ENCODE peak calls at places on chromosomes 16 and 17, in six cellular contexts. One of them, this sample, is unnamed. For H3K9me2, the result is how much of the 10 kb centered on the place peaks cover.

GRCh38 chr17:81991684-81992513 is 14.5 kb downstream of the ASPSCR1 start:
- DNase-seq in SK-N-SH: peak
- DNase-seq in hepatocyte: peak
- DNase-seq in HCT116: no peak
- DNase-seq in PC-9: no peak
- DNase-seq in GM23338: no peak
- DNase-seq in this sample: no peak

GRCh38 chr16:66483689-66484452 is 56.8 kb downstream of the BEAN1 start:
- DNase-seq in hepatocyte: peak
- DNase-seq in GM23338: peak
- DNase-seq in SK-N-SH: peak
- DNase-seq in HCT116: peak
- DNase-seq in PC-9: peak
- DNase-seq in this sample: peak

GRCh38 chr16:55513616-55514015 is 4.7 kb downstream of the LPCAT2 start:
- DNase-seq in HCT116: no peak
- DNase-seq in PC-9: no peak
- DNase-seq in GM23338: peak
- DNase-seq in hepatocyte: no peak
- DNase-seq in SK-N-SH: no peak
- DNase-seq in this sample: no peak

GRCh38 chr16:28288117-28288516 is 4.2 kb upstream of the SBK1 start:
- DNase-seq in HCT116: no peak
- DNase-seq in GM23338: no peak
- DNase-seq in SK-N-SH: no peak
- DNase-seq in hepatocyte: no peak
- DNase-seq in PC-9: no peak
- DNase-seq in this sample: no peak

GRCh38 chr17:20266806-20267458 is 200.4 kb downstream of the LGALS9B start:
- DNase-seq in HCT116: no peak
- DNase-seq in SK-N-SH: no peak
- DNase-seq in PC-9: no peak
- DNase-seq in GM23338: no peak
- DNase-seq in hepatocyte: peak
- DNase-seq in this sample: no peak

GRCh38 chr17:41186872-41187271 is 2.2 kb upstream of the KRTAP4-1 start:
- DNase-seq in HCT116: no peak
- DNase-seq in GM23338: no peak
- DNase-seq in SK-N-SH: no peak
- DNase-seq in hepatocyte: no peak
- DNase-seq in PC-9: no peak
- DNase-seq in this sample: no peak

GRCh38 chr16:28280881-28281836 is 11.2 kb upstream of the SBK1 start:
- DNase-seq in GM23338: peak
- DNase-seq in SK-N-SH: no peak
- DNase-seq in PC-9: peak
- DNase-seq in hepatocyte: no peak
- DNase-seq in HCT116: no peak
- DNase-seq in this sample: peak

GRCh38 chr16:73890524-73891500 is 405.8 kb upstream of the PSMD7 start:
- DNase-seq in HCT116: no peak
- DNase-seq in SK-N-SH: no peak
- DNase-seq in PC-9: no peak
- DNase-seq in GM23338: peak
- DNase-seq in hepatocyte: peak
- DNase-seq in this sample: no peak

GRCh38 chr16:84085774-84086173 is 31.0 kb downstream of the MBTPS1 start:
- DNase-seq in HCT116: no peak
- DNase-seq in SK-N-SH: no peak
- DNase-seq in PC-9: no peak
- DNase-seq in GM23338: no peak
- DNase-seq in hepatocyte: no peak
- DNase-seq in this sample: peak

GRCh38 chr16:11296706-11297491 is 15.8 kb upstream of the PRM1 start:
- DNase-seq in GM23338: no peak
- DNase-seq in SK-N-SH: no peak
- DNase-seq in hepatocyte: peak
- DNase-seq in PC-9: no peak
- DNase-seq in HCT116: no peak
- DNase-seq in this sample: peak

GRCh38 chr17:42562845-42563509 is 1.0 kb downstream of the COASY start:
- DNase-seq in HCT116: no peak
- DNase-seq in SK-N-SH: no peak
- DNase-seq in PC-9: no peak
- DNase-seq in hepatocyte: no peak
- DNase-seq in GM23338: no peak
- DNase-seq in this sample: peak

GRCh38 chr17:17051791-17052461 is 9.7 kb downstream of the MPRIP start:
- DNase-seq in SK-N-SH: no peak
- DNase-seq in GM23338: no peak
- DNase-seq in hepatocyte: peak
- DNase-seq in HCT116: no peak
- DNase-seq in PC-9: peak
- DNase-seq in this sample: no peak
- H3K9me2 ChIP-seq in SK-N-SH: under half
- H3K9me2 ChIP-seq in GM23338: under half
- H3K9me2 ChIP-seq in hepatocyte: under half
- H3K9me2 ChIP-seq in HCT116: under half
- H3K9me2 ChIP-seq in PC-9: under half
- H3K9me2 ChIP-seq in this sample: under half

GRCh38 chr17:16197276-16197675 is 18.1 kb downstream of the NCOR1 start:
- DNase-seq in HCT116: no peak
- DNase-seq in GM23338: no peak
- DNase-seq in hepatocyte: no peak
- DNase-seq in SK-N-SH: no peak
- DNase-seq in PC-9: no peak
- DNase-seq in this sample: no peak

GRCh38 chr17:16199093-16199492 is 16.2 kb downstream of the NCOR1 start:
- DNase-seq in hepatocyte: no peak
- DNase-seq in HCT116: no peak
- DNase-seq in PC-9: no peak
- DNase-seq in SK-N-SH: no peak
- DNase-seq in GM23338: peak
- DNase-seq in this sample: peak
- H3K4me3 ChIP-seq in hepatocyte: no peak
- H3K4me3 ChIP-seq in HCT116: no peak
- H3K4me3 ChIP-seq in PC-9: no peak
- H3K4me3 ChIP-seq in SK-N-SH: no peak
- H3K4me3 ChIP-seq in GM23338: peak
- H3K4me3 ChIP-seq in this sample: peak

DNA sequence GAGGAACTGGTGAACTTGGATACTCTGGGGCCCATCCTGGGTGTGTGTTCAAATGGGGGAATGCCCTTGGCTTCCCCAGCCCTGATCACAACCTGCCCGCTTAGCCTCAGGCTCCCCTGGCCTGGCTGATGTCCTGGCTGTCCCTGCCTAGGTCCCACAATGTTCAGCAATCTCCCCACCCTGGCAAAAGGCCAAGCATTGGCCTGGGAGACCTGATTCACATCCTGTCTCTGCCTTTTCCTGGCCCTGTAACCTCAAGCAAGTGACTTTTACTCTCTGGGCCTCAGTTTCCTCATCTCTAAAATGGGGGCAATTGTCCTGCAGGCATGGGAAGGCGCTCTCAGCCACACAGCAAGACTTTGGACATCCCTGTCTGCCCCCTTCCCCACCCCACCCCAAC is 14.4 kb downstream of the CPNE2 start:
- DNase-seq in hepatocyte: no peak
- DNase-seq in SK-N-SH: peak
- DNase-seq in GM23338: no peak
- DNase-seq in PC-9: no peak
- DNase-seq in HCT116: no peak
- DNase-seq in this sample: no peak
- H2AFZ ChIP-seq in hepatocyte: no peak
- H2AFZ ChIP-seq in SK-N-SH: no peak
- H2AFZ ChIP-seq in GM23338: no peak
- H2AFZ ChIP-seq in PC-9: no peak
- H2AFZ ChIP-seq in HCT116: no peak
- H2AFZ ChIP-seq in this sample: no peak

GRCh38 chr17:15967706-15968399 is 22.9 kb downstream of the ADORA2B start:
- DNase-seq in HCT116: no peak
- DNase-seq in hepatocyte: no peak
- DNase-seq in PC-9: no peak
- DNase-seq in GM23338: no peak
- DNase-seq in SK-N-SH: no peak
- DNase-seq in this sample: no peak

GRCh38 chr17:15969463-15969862 is 24.5 kb downstream of the ADORA2B start:
- DNase-seq in HCT116: no peak
- DNase-seq in GM23338: no peak
- DNase-seq in SK-N-SH: no peak
- DNase-seq in PC-9: no peak
- DNase-seq in hepatocyte: no peak
- DNase-seq in this sample: no peak

GRCh38 chr17:15966183-15966878 is 21.4 kb downstream of the ADORA2B start:
- DNase-seq in GM23338: peak
- DNase-seq in SK-N-SH: no peak
- DNase-seq in HCT116: no peak
- DNase-seq in hepatocyte: peak
- DNase-seq in PC-9: peak
- DNase-seq in this sample: no peak

GRCh38 chr17:15965510-15965909 is 20.6 kb downstream of the ADORA2B start:
- DNase-seq in HCT116: no peak
- DNase-seq in PC-9: no peak
- DNase-seq in hepatocyte: no peak
- DNase-seq in GM23338: peak
- DNase-seq in SK-N-SH: no peak
- DNase-seq in this sample: no peak

DNA sequence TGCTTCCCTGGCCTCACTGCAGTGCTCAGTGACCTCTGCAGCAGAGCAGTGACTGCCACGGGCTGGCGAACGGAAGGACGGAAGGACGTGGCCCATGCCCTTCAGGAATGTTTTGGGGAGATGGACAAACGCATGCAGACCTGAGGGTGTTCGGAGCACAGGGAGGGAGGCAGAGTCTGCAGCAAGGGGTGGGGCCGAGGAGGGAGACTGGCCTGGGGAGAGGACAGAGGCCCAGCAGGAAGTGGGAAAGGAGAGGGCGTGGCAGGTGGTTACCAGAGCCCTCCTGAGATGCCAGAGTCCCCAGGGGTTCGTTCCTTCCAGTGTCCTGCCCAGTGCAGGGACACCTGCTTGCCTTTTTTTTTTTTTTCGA is 21.9 kb downstream of the ADORA2B start:
- DNase-seq in SK-N-SH: no peak
- DNase-seq in GM23338: peak
- DNase-seq in hepatocyte: no peak
- DNase-seq in HCT116: no peak
- DNase-seq in PC-9: peak
- DNase-seq in this sample: no peak
- H3K9me2 ChIP-seq in SK-N-SH: under half
- H3K9me2 ChIP-seq in GM23338: under half
- H3K9me2 ChIP-seq in hepatocyte: under half
- H3K9me2 ChIP-seq in HCT116: under half
- H3K9me2 ChIP-seq in PC-9: under half
- H3K9me2 ChIP-seq in this sample: under half

GRCh38 chr17:61699694-61700093 is 108.7 kb upstream of the NACA2 start:
- DNase-seq in SK-N-SH: no peak
- DNase-seq in GM23338: no peak
- DNase-seq in PC-9: no peak
- DNase-seq in hepatocyte: no peak
- DNase-seq in HCT116: no peak
- DNase-seq in this sample: peak

GRCh38 chr17:61701978-61702377 is 111.0 kb upstream of the NACA2 start:
- DNase-seq in SK-N-SH: no peak
- DNase-seq in PC-9: no peak
- DNase-seq in HCT116: no peak
- DNase-seq in GM23338: no peak
- DNase-seq in hepatocyte: no peak
- DNase-seq in this sample: no peak

GRCh38 chr17:61701334-61701733 is 110.3 kb upstream of the NACA2 start:
- DNase-seq in SK-N-SH: no peak
- DNase-seq in HCT116: no peak
- DNase-seq in GM23338: no peak
- DNase-seq in PC-9: no peak
- DNase-seq in hepatocyte: no peak
- DNase-seq in this sample: no peak

GRCh38 chr17:61699032-61699431 is 108.0 kb upstream of the NACA2 start:
- DNase-seq in hepatocyte: no peak
- DNase-seq in SK-N-SH: no peak
- DNase-seq in PC-9: no peak
- DNase-seq in HCT116: no peak
- DNase-seq in GM23338: no peak
- DNase-seq in this sample: peak

GRCh38 chr17:61700252-61700651 is 109.2 kb upstream of the NACA2 start:
- DNase-seq in PC-9: no peak
- DNase-seq in GM23338: no peak
- DNase-seq in hepatocyte: no peak
- DNase-seq in HCT116: no peak
- DNase-seq in SK-N-SH: no peak
- DNase-seq in this sample: no peak
- H3K4me3 ChIP-seq in PC-9: no peak
- H3K4me3 ChIP-seq in GM23338: no peak
- H3K4me3 ChIP-seq in hepatocyte: no peak
- H3K4me3 ChIP-seq in HCT116: no peak
- H3K4me3 ChIP-seq in SK-N-SH: no peak
- H3K4me3 ChIP-seq in this sample: no peak

GRCh38 chr16:64132190-64132589 is 989.7 kb downstream of the CDH11 start:
- DNase-seq in PC-9: no peak
- DNase-seq in GM23338: no peak
- DNase-seq in hepatocyte: no peak
- DNase-seq in HCT116: no peak
- DNase-seq in SK-N-SH: no peak
- DNase-seq in this sample: no peak
- H2AFZ ChIP-seq in PC-9: no peak
- H2AFZ ChIP-seq in GM23338: no peak
- H2AFZ ChIP-seq in hepatocyte: no peak
- H2AFZ ChIP-seq in HCT116: no peak
- H2AFZ ChIP-seq in SK-N-SH: peak
- H2AFZ ChIP-seq in this sample: peak

GRCh38 chr16:1220098-1220728 is 4.9 kb downstream of the TPSG1 start:
- DNase-seq in hepatocyte: no peak
- DNase-seq in HCT116: no peak
- DNase-seq in GM23338: no peak
- DNase-seq in PC-9: peak
- DNase-seq in SK-N-SH: no peak
- DNase-seq in this sample: no peak
- H3K9me2 ChIP-seq in hepatocyte: under half
- H3K9me2 ChIP-seq in HCT116: under half
- H3K9me2 ChIP-seq in GM23338: under half
- H3K9me2 ChIP-seq in PC-9: under half
- H3K9me2 ChIP-seq in SK-N-SH: under half
- H3K9me2 ChIP-seq in this sample: under half

DNA sequence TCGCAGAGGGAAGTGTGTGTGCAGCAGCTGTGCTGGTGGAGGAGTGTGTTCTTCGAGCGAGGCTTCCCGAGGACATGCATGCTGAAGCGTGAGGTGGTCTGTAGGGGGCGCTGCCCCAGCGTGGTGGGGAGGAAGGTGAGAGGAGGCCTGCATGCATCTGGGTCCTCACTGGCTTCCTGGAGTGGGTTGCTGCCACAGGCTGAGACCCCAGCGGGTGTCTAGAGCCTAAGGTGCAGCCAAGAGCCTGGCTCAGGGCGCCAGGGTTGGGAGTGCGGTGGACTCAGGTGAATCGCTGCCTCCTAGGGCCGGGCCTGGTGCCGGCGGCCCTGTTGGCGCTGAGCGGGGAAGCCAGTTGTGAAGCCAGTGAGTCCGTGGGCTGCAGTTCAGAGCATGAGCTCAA is 7.5 kb upstream of the HSD3B7 start:
- DNase-seq in GM23338: peak
- DNase-seq in hepatocyte: no peak
- DNase-seq in PC-9: peak
- DNase-seq in SK-N-SH: peak
- DNase-seq in HCT116: no peak
- DNase-seq in this sample: peak
- H3K4me3 ChIP-seq in GM23338: no peak
- H3K4me3 ChIP-seq in hepatocyte: no peak
- H3K4me3 ChIP-seq in PC-9: no peak
- H3K4me3 ChIP-seq in SK-N-SH: no peak
- H3K4me3 ChIP-seq in HCT116: no peak
- H3K4me3 ChIP-seq in this sample: no peak

GRCh38 chr16:15427648-15428239 is 6.6 kb upstream of the BMERB1 start:
- DNase-seq in GM23338: peak
- DNase-seq in HCT116: peak
- DNase-seq in hepatocyte: peak
- DNase-seq in SK-N-SH: peak
- DNase-seq in PC-9: no peak
- DNase-seq in this sample: peak
- H2AFZ ChIP-seq in GM23338: no peak
- H2AFZ ChIP-seq in HCT116: peak
- H2AFZ ChIP-seq in hepatocyte: no peak
- H2AFZ ChIP-seq in SK-N-SH: no peak
- H2AFZ ChIP-seq in PC-9: no peak
- H2AFZ ChIP-seq in this sample: no peak